ENCODE peak calls at places on chromosomes 6 and 20, in five cellular contexts. L, Z, E, M and H are unnamed samples.

GRCh38 chr6:101296184-101296583 is 97.3 kb upstream of the GRIK2 start:
- DNase-seq in E (peak), Z (no peak), L (no peak), M (no peak), H (peak)

GRCh38 chr6:150016324-150017185 is 8.8 kb downstream of the RAET1L start:
- DNase-seq in Z (no peak), L (peak), M (peak), E (peak), H (peak)

GRCh38 chr6:107310362-107310761 is 149.0 kb downstream of the PDSS2 start:
- DNase-seq in E (no peak), Z (no peak), M (no peak), L (no peak), H (no peak)

GRCh38 chr6:118685823-118686449 is 34.5 kb upstream of the CEP85L start:
- DNase-seq in Z (no peak), E (no peak), L (no peak), M (no peak), H (no peak)

GRCh38 chr20:58614984-58615760 is 35.9 kb upstream of the STX16 start:
- DNase-seq in Z (no peak), E (no peak), M (no peak), L (no peak), H (no peak)

GRCh38 chr6:107123501-107123900 is 8.2 kb upstream of the BEND3 start:
- DNase-seq in E (no peak), L (no peak), M (no peak), Z (no peak), H (no peak)

GRCh38 chr6:128807577-128807976 is 75.4 kb upstream of the LAMA2 start:
- DNase-seq in M (no peak), Z (no peak), E (peak), L (no peak), H (peak)

GRCh38 chr6:166437661-166438060 is 54.9 kb upstream of the MPC1 start:
- DNase-seq in L (no peak), E (no peak), M (no peak), Z (no peak), H (no peak)

GRCh38 chr6:166488081-166488685 is 98.3 kb downstream of the RAMACL start:
- DNase-seq in L (peak), Z (peak), M (no peak), E (no peak), H (no peak)

GRCh38 chr20:49567421-49568256 is at the start of gene PTGIS:
- DNase-seq in E (no peak), L (no peak), Z (peak), M (no peak), H (no peak)

GRCh38 chr20:17617868-17618672 is 48.2 kb downstream of the DSTN start:
- DNase-seq in L (peak), E (no peak), Z (peak), M (no peak), H (no peak)

GRCh38 chr6:135748189-135748588 is 103.3 kb upstream of the PDE7B start:
- DNase-seq in E (no peak), M (no peak), Z (no peak), L (no peak), H (no peak)

GRCh38 chr6:169971951-169972651 is 220.7 kb downstream of the ERMARD start:
- DNase-seq in E (no peak), M (peak), L (no peak), Z (peak), H (no peak)

GRCh38 chr20:49976542-49976941 is 6.2 kb upstream of the SNAI1 start:
- DNase-seq in L (no peak), E (no peak), Z (no peak), M (no peak), H (peak)

GRCh38 chr20:32628960-32629530 is 43.9 kb upstream of the NOL4L start:
- DNase-seq in Z (no peak), E (no peak), L (no peak), M (no peak), H (no peak)

GRCh38 chr6:41334482-41335023 is 855 bp upstream of the NCR2 start:
- DNase-seq in L (peak), E (no peak), M (no peak), Z (no peak), H (no peak)

GRCh38 chr20:61407561-61407960 is 155.5 kb downstream of the CDH4 start:
- DNase-seq in M (no peak), Z (no peak), E (peak), L (no peak), H (no peak)

GRCh38 chr6:13400772-13401171 is 72.4 kb upstream of the TBC1D7 start:
- DNase-seq in M (no peak), E (no peak), L (peak), Z (no peak), H (no peak)

GRCh38 chr20:1397710-1398109 is 4.9 kb upstream of the FKBP1A start:
- DNase-seq in Z (no peak), M (no peak), E (no peak), L (no peak), H (no peak)
- TF ChIP-seq CTCF in Z (no peak), M (peak), E (peak), L (no peak), H (peak)

GRCh38 chr6:37288247-37288646 is 30.3 kb upstream of the TMEM217 start:
- DNase-seq in Z (no peak), M (peak), L (no peak), E (no peak), H (no peak)
- TF ChIP-seq CTCF in Z (no peak), M (no peak), L (no peak), E (no peak), H (no peak)

GRCh38 chr6:108518714-108519576 is 41.8 kb upstream of the FOXO3 start:
- DNase-seq in E (no peak), M (no peak), Z (no peak), L (no peak), H (peak)
- TF ChIP-seq CTCF in E (peak), M (peak), Z (no peak), L (no peak), H (peak)

GRCh38 chr6:30763618-30764489 is 19.5 kb upstream of the IER3 start:
- DNase-seq in L (no peak), Z (no peak), E (peak), M (no peak), H (no peak)
- TF ChIP-seq CTCF in L (no peak), Z (no peak), E (peak), M (peak), H (peak)

GRCh38 chr6:74991573-74992332 is 214.1 kb downstream of the COL12A1 start:
- DNase-seq in M (no peak), L (no peak), Z (no peak), E (peak), H (peak)
- TF ChIP-seq CTCF in M (peak), L (no peak), Z (no peak), E (no peak), H (peak)

DNA sequence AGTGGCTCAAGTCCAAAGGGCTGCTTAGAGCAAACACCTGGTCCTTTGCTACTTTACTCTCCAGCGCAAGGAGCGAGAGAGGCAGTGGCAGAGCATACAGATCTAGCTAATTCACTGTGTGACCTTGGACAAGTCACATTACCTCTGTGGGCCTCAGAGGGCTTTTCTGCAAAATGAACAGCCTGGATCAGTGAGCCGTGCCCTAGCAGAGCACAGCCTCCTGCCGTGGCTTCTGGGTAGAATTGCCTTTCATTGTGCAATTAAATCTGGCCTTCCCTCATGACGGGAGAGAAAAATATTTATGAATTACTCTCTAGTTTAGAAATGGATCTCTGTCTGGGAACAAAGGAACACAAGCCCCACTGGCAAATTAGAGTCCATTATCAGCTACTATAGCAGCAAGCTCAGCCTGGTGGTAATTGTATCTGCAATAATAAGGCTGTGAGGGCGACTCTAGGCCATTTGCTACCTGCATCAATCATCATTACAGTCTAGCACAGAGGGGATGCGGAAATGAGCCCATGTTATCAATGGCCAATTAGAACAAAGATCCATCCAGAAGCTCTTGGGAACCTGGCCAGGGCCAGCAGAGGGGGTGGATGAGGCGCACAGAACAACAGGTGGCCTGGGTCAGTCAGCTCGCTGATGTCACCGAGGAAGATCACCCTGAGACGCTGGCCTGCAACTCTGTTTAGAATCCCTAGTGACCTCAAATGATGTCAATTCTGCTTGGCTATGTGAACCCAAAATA is 114.2 kb upstream of the LY86 start:
- DNase-seq in L (no peak), E (no peak), Z (no peak), M (no peak), H (no peak)
- TF ChIP-seq CTCF in L (no peak), E (no peak), Z (no peak), M (no peak), H (no peak)

GRCh38 chr6:3625161-3625979 is 126.1 kb downstream of the PXDC1 start:
- DNase-seq in M (peak), Z (no peak), L (no peak), E (no peak), H (no peak)
- TF ChIP-seq CTCF in M (no peak), Z (no peak), L (no peak), E (no peak), H (no peak)

DNA sequence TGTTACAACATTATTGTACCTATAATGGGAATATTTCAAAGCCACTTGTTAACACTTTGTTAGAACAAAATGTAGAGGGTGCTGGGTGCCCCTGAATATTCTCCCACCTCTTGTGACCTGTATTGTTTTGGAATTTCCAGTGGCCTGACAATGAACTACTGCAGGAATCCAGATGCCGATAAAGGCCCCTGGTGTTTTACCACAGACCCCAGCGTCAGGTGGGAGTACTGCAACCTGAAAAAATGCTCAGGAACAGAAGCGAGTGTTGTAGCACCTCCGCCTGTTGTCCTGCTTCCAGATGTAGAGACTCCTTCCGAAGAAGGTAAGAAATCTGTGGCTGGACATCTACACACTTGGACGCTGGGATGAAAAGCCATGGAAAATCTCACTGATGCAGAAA is 28.9 kb downstream of the PLG start:
- DNase-seq in L (no peak), Z (no peak), E (no peak), M (no peak), H (no peak)
- TF ChIP-seq CTCF in L (no peak), Z (no peak), E (no peak), M (no peak), H (peak)

GRCh38 chr20:38893485-38894090 is 32.6 kb upstream of the FAM83D start:
- DNase-seq in L (peak), E (no peak), M (no peak), Z (no peak), H (peak)

GRCh38 chr20:38892091-38892981 is 33.9 kb upstream of the FAM83D start:
- DNase-seq in E (no peak), Z (no peak), M (no peak), L (peak), H (no peak)

GRCh38 chr20:38895098-38895949 is 30.9 kb upstream of the FAM83D start:
- DNase-seq in E (no peak), Z (no peak), M (no peak), L (no peak), H (no peak)

GRCh38 chr20:38894091-38894847 is 31.9 kb upstream of the FAM83D start:
- DNase-seq in Z (no peak), E (no peak), L (peak), M (no peak), H (no peak)

DNA sequence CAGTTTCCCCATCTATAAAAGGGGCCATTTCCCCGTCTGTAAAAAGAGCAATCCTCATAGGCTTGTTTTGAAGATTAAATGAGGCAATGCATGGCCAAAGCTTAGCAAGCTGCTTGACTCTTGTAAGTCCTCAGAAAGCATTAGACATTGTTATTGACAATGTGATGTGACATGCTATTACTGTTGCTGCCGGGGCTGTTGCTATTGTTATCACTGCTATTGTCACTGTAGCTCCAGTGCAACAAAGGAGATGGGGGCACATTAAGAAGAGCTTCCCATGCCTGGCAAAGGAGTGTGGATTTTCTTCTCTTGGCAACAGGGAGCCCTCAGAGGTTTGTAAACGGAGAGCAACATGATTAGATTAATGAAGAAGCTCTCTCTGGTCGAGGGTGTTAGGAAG is 33.2 kb upstream of the FAM83D start:
- DNase-seq in L (peak), E (no peak), M (no peak), Z (no peak), H (no peak)
- TF ChIP-seq CTCF in L (no peak), E (no peak), M (no peak), Z (no peak), H (no peak)